ENCODE peak calls at places on chromosomes 6 and 20, in eight cellular contexts. T is HuH-7.5, Y is right atrium auricular region, D is ecto neural progenitor cell, N is hypothalamus, W is ACHN, K is HTR-8/SVneo, H is HEK293T. B is an unnamed sample.

GRCh38 chr20:24465730-24466129 is 3.7 kb upstream of the SYNDIG1 start:
- DNase-seq in K (no peak), H (no peak), D (no peak), Y (peak; percentile 63), N (no peak), T (no peak), W (no peak), B (no peak)

GRCh38 chr6:105179244-105180065 is at the start of gene POPDC3:
- DNase-seq in W (no peak), Y (no peak), T (peak; percentile 69), N (no peak), D (peak; percentile 76), K (peak; percentile 37), H (peak; percentile 45), B (peak; percentile 77)

GRCh38 chr6:137811121-137811911 is 55.7 kb upstream of the TNFAIP3 start:
- DNase-seq in W (peak; percentile 83), D (no peak), K (peak; percentile 75), T (peak; percentile 44), H (peak; percentile 66), Y (peak; percentile 82), N (no peak), B (no peak)

GRCh38 chr20:25178563-25179438 is 16.7 kb upstream of the ENTPD6 start:
- DNase-seq in K (peak; percentile 73), T (peak; percentile 62), W (peak; percentile 61), D (peak; percentile 47), N (no peak), Y (no peak), H (peak; percentile 55), B (peak; percentile 72)

GRCh38 chr6:21133902-21134301 is 459.6 kb upstream of the SOX4 start:
- DNase-seq in T (no peak), W (no peak), D (peak; percentile 50), K (no peak), N (no peak), H (no peak), Y (no peak), B (no peak)

GRCh38 chr20:46268131-46268611 is 40.1 kb downstream of the CDH22 start:
- DNase-seq in H (peak; percentile 48), Y (no peak), N (no peak), K (no peak), D (peak; percentile 64), T (no peak), W (no peak), B (no peak)

GRCh38 chr6:13375360-13375878 is 47.1 kb upstream of the TBC1D7 start:
- DNase-seq in Y (no peak), W (no peak), N (no peak), T (no peak), H (no peak), K (no peak), D (no peak), B (no peak)

GRCh38 chr6:52929321-52930164 is 20.0 kb upstream of the GSTA3 start:
- DNase-seq in T (no peak), K (peak; percentile 67), Y (no peak), D (no peak), N (no peak), W (peak; percentile 57), H (no peak), B (no peak)

GRCh38 chr6:90860822-90861601 is 274.1 kb upstream of the MAP3K7 start:
- DNase-seq in K (no peak), H (peak; percentile 17), Y (no peak), D (no peak), N (no peak), W (peak; percentile 2), T (no peak), B (no peak)

GRCh38 chr6:53309059-53309896 is 39.5 kb downstream of the ELOVL5 start:
- DNase-seq in N (no peak), K (peak; percentile 23), T (no peak), D (no peak), H (no peak), W (no peak), Y (no peak), B (peak; percentile 86)

GRCh38 chr20:20580139-20580538 is 132.3 kb downstream of the RALGAPA2 start:
- DNase-seq in H (no peak), K (no peak), D (no peak), Y (no peak), W (no peak), N (no peak), T (no peak), B (no peak)

GRCh38 chr6:80872194-80872950 is 765.9 kb downstream of the BCKDHB start:
- DNase-seq in K (no peak), H (no peak), D (no peak), W (no peak), T (peak; percentile 6), Y (no peak), N (no peak), B (no peak)

GRCh38 chr20:55424968-55425367 is 580.4 kb downstream of the CBLN4 start:
- DNase-seq in N (no peak), K (no peak), W (no peak), Y (no peak), D (no peak), H (no peak), T (no peak), B (no peak)

GRCh38 chr6:162864901-162865300 is 137.1 kb downstream of the PACRG start:
- DNase-seq in Y (no peak), D (no peak), N (no peak), T (no peak), W (no peak), H (no peak), K (no peak), B (peak; percentile 34)

GRCh38 chr6:40701352-40702007 is 114.3 kb upstream of the LRFN2 start:
- DNase-seq in K (no peak), Y (no peak), D (no peak), N (no peak), W (no peak), H (no peak), T (no peak), B (no peak)

GRCh38 chr6:20564269-20564668 is 30.0 kb downstream of the CDKAL1 start:
- DNase-seq in K (no peak), N (no peak), W (peak; percentile 29), H (no peak), Y (no peak), D (no peak), T (no peak), B (no peak)

GRCh38 chr6:12592634-12593033 is 123.9 kb upstream of the PHACTR1 start:
- DNase-seq in Y (no peak), W (peak; percentile 48), T (no peak), D (no peak), N (no peak), H (no peak), K (no peak), B (no peak)

GRCh38 chr20:11395581-11395980 is 522.1 kb upstream of the BTBD3 start:
- DNase-seq in W (no peak), K (no peak), T (no peak), N (no peak), D (no peak), H (no peak), Y (no peak), B (no peak)

GRCh38 chr20:41664584-41664983 is 46.4 kb upstream of the CHD6 start:
- DNase-seq in H (peak; percentile 35), T (no peak), K (no peak), N (no peak), Y (no peak), W (no peak), D (no peak), B (no peak)

GRCh38 chr20:61514018-61514755 is 262.1 kb downstream of the CDH4 start:
- DNase-seq in D (no peak), Y (no peak), K (no peak), T (no peak), W (peak; percentile 54), H (no peak), N (no peak), B (no peak)

B was measured in SJCRH30.